ENCODE peak calls at places on chromosomes 13 and 19, in six cellular contexts. One of them, this sample, is unnamed.
A peak's percentile ranks its signal among the peaks of the same experiment; 100 is the strongest.

GRCh38 chr13:78129850-78130249 is 211.2 kb upstream of the EDNRB start:
- DNase-seq in neuronal stem cell: no peak
- DNase-seq in retinal pigment epithelial cell: no peak
- DNase-seq in amniotic stem cell: no peak
- DNase-seq in Peyer's patch: no peak
- DNase-seq in activated CD4-positive, CD25-positive, alpha-beta regulatory T cell treated with anti-CD3 and anti-CD28 coated beads, Interleukin-2, amount 50 U/mL, for 72 hours: no peak
- DNase-seq in this sample: no peak

GRCh38 chr13:29081036-29081435 is 260.9 kb downstream of the MTUS2 start:
- DNase-seq in neuronal stem cell: no peak
- DNase-seq in retinal pigment epithelial cell: no peak
- DNase-seq in amniotic stem cell: no peak
- DNase-seq in Peyer's patch: no peak
- DNase-seq in activated CD4-positive, CD25-positive, alpha-beta regulatory T cell treated with anti-CD3 and anti-CD28 coated beads, Interleukin-2, amount 50 U/mL, for 72 hours: no peak
- DNase-seq in this sample: peak; percentile 47

GRCh38 chr19:28393574-28394336 is 819.2 kb downstream of the UQCRFS1 start:
- DNase-seq in neuronal stem cell: no peak
- DNase-seq in retinal pigment epithelial cell: no peak
- DNase-seq in amniotic stem cell: no peak
- DNase-seq in Peyer's patch: no peak
- DNase-seq in activated CD4-positive, CD25-positive, alpha-beta regulatory T cell treated with anti-CD3 and anti-CD28 coated beads, Interleukin-2, amount 50 U/mL, for 72 hours: no peak
- DNase-seq in this sample: no peak

GRCh38 chr13:99766641-99767045 is 204.9 kb downstream of the ZIC5 start:
- DNase-seq in neuronal stem cell: no peak
- DNase-seq in retinal pigment epithelial cell: no peak
- DNase-seq in amniotic stem cell: no peak
- DNase-seq in Peyer's patch: no peak
- DNase-seq in activated CD4-positive, CD25-positive, alpha-beta regulatory T cell treated with anti-CD3 and anti-CD28 coated beads, Interleukin-2, amount 50 U/mL, for 72 hours: no peak
- DNase-seq in this sample: no peak

GRCh38 chr19:41442473-41443360 is at the start of gene ERICH4:
- DNase-seq in neuronal stem cell: no peak
- DNase-seq in retinal pigment epithelial cell: no peak
- DNase-seq in amniotic stem cell: no peak
- DNase-seq in Peyer's patch: peak; percentile 75
- DNase-seq in activated CD4-positive, CD25-positive, alpha-beta regulatory T cell treated with anti-CD3 and anti-CD28 coated beads, Interleukin-2, amount 50 U/mL, for 72 hours: no peak
- DNase-seq in this sample: no peak

GRCh38 chr19:4933528-4933927 is 24.2 kb downstream of the UHRF1 start:
- DNase-seq in neuronal stem cell: no peak
- DNase-seq in retinal pigment epithelial cell: no peak
- DNase-seq in amniotic stem cell: no peak
- DNase-seq in Peyer's patch: peak; percentile 69
- DNase-seq in activated CD4-positive, CD25-positive, alpha-beta regulatory T cell treated with anti-CD3 and anti-CD28 coated beads, Interleukin-2, amount 50 U/mL, for 72 hours: no peak
- DNase-seq in this sample: no peak

GRCh38 chr13:113209880-113210421 is 538 bp downstream of the CUL4A start:
- DNase-seq in neuronal stem cell: peak; percentile 47
- DNase-seq in retinal pigment epithelial cell: peak; percentile 46
- DNase-seq in amniotic stem cell: no peak
- DNase-seq in Peyer's patch: peak; percentile 87
- DNase-seq in activated CD4-positive, CD25-positive, alpha-beta regulatory T cell treated with anti-CD3 and anti-CD28 coated beads, Interleukin-2, amount 50 U/mL, for 72 hours: peak; percentile 71
- DNase-seq in this sample: peak; percentile 65

GRCh38 chr19:5625641-5626040 is 2.8 kb downstream of the SAFB start:
- DNase-seq in neuronal stem cell: no peak
- DNase-seq in retinal pigment epithelial cell: no peak
- DNase-seq in amniotic stem cell: no peak
- DNase-seq in Peyer's patch: peak; percentile 37
- DNase-seq in activated CD4-positive, CD25-positive, alpha-beta regulatory T cell treated with anti-CD3 and anti-CD28 coated beads, Interleukin-2, amount 50 U/mL, for 72 hours: no peak
- DNase-seq in this sample: no peak

GRCh38 chr13:41458187-41458938 is 1.0 kb downstream of the RGCC start:
- DNase-seq in neuronal stem cell: no peak
- DNase-seq in retinal pigment epithelial cell: no peak
- DNase-seq in amniotic stem cell: no peak
- DNase-seq in Peyer's patch: peak; percentile 64
- DNase-seq in activated CD4-positive, CD25-positive, alpha-beta regulatory T cell treated with anti-CD3 and anti-CD28 coated beads, Interleukin-2, amount 50 U/mL, for 72 hours: peak; percentile 61
- DNase-seq in this sample: no peak

GRCh38 chr19:1942934-1943555 is 2.1 kb downstream of the CSNK1G2 start:
- DNase-seq in neuronal stem cell: no peak
- DNase-seq in retinal pigment epithelial cell: no peak
- DNase-seq in amniotic stem cell: no peak
- DNase-seq in Peyer's patch: no peak
- DNase-seq in activated CD4-positive, CD25-positive, alpha-beta regulatory T cell treated with anti-CD3 and anti-CD28 coated beads, Interleukin-2, amount 50 U/mL, for 72 hours: no peak
- DNase-seq in this sample: no peak

GRCh38 chr19:47232422-47233211 is 1.6 kb upstream of the BBC3 start:
- DNase-seq in neuronal stem cell: no peak
- DNase-seq in retinal pigment epithelial cell: no peak
- DNase-seq in amniotic stem cell: peak; percentile 75
- DNase-seq in Peyer's patch: peak; percentile 63
- DNase-seq in activated CD4-positive, CD25-positive, alpha-beta regulatory T cell treated with anti-CD3 and anti-CD28 coated beads, Interleukin-2, amount 50 U/mL, for 72 hours: no peak
- DNase-seq in this sample: no peak

GRCh38 chr19:39765091-39766076 is 13.3 kb upstream of the LEUTX start:
- DNase-seq in neuronal stem cell: peak; percentile 48
- DNase-seq in retinal pigment epithelial cell: peak; percentile 3
- DNase-seq in amniotic stem cell: peak; percentile 20
- DNase-seq in Peyer's patch: peak; percentile 77
- DNase-seq in activated CD4-positive, CD25-positive, alpha-beta regulatory T cell treated with anti-CD3 and anti-CD28 coated beads, Interleukin-2, amount 50 U/mL, for 72 hours: peak; percentile 37
- DNase-seq in this sample: no peak

GRCh38 chr13:45518525-45519235 is 53.9 kb downstream of the COG3 start:
- DNase-seq in neuronal stem cell: no peak
- DNase-seq in retinal pigment epithelial cell: no peak
- DNase-seq in amniotic stem cell: peak; percentile 9
- DNase-seq in Peyer's patch: no peak
- DNase-seq in activated CD4-positive, CD25-positive, alpha-beta regulatory T cell treated with anti-CD3 and anti-CD28 coated beads, Interleukin-2, amount 50 U/mL, for 72 hours: no peak
- DNase-seq in this sample: no peak

GRCh38 chr19:49114630-49115363 is 627 bp downstream of the LIN7B start:
- DNase-seq in neuronal stem cell: peak; percentile 77
- DNase-seq in retinal pigment epithelial cell: no peak
- DNase-seq in amniotic stem cell: no peak
- DNase-seq in Peyer's patch: peak; percentile 81
- DNase-seq in activated CD4-positive, CD25-positive, alpha-beta regulatory T cell treated with anti-CD3 and anti-CD28 coated beads, Interleukin-2, amount 50 U/mL, for 72 hours: peak; percentile 49
- DNase-seq in this sample: no peak

GRCh38 chr13:23748591-23748990 is 140.6 kb downstream of the MIPEP start:
- DNase-seq in neuronal stem cell: no peak
- DNase-seq in retinal pigment epithelial cell: no peak
- DNase-seq in amniotic stem cell: no peak
- DNase-seq in Peyer's patch: no peak
- DNase-seq in activated CD4-positive, CD25-positive, alpha-beta regulatory T cell treated with anti-CD3 and anti-CD28 coated beads, Interleukin-2, amount 50 U/mL, for 72 hours: no peak
- DNase-seq in this sample: no peak

GRCh38 chr13:92513672-92514071 is 712.9 kb upstream of the GPC6 start:
- DNase-seq in neuronal stem cell: no peak
- DNase-seq in retinal pigment epithelial cell: no peak
- DNase-seq in amniotic stem cell: no peak
- DNase-seq in Peyer's patch: no peak
- DNase-seq in activated CD4-positive, CD25-positive, alpha-beta regulatory T cell treated with anti-CD3 and anti-CD28 coated beads, Interleukin-2, amount 50 U/mL, for 72 hours: no peak
- DNase-seq in this sample: no peak

GRCh38 chr13:32009362-32009761 is 22.2 kb upstream of the FRY start:
- DNase-seq in neuronal stem cell: no peak
- DNase-seq in retinal pigment epithelial cell: no peak
- DNase-seq in amniotic stem cell: no peak
- DNase-seq in Peyer's patch: no peak
- DNase-seq in activated CD4-positive, CD25-positive, alpha-beta regulatory T cell treated with anti-CD3 and anti-CD28 coated beads, Interleukin-2, amount 50 U/mL, for 72 hours: no peak
- DNase-seq in this sample: no peak

GRCh38 chr19:13082192-13083007 is 20.3 kb downstream of the LYL1 start:
- DNase-seq in neuronal stem cell: no peak
- DNase-seq in retinal pigment epithelial cell: no peak
- DNase-seq in amniotic stem cell: no peak
- DNase-seq in Peyer's patch: no peak
- DNase-seq in activated CD4-positive, CD25-positive, alpha-beta regulatory T cell treated with anti-CD3 and anti-CD28 coated beads, Interleukin-2, amount 50 U/mL, for 72 hours: no peak
- DNase-seq in this sample: no peak

GRCh38 chr19:28843771-28844492 is 369.0 kb downstream of the UQCRFS1 start:
- DNase-seq in neuronal stem cell: no peak
- DNase-seq in retinal pigment epithelial cell: no peak
- DNase-seq in amniotic stem cell: no peak
- DNase-seq in Peyer's patch: no peak
- DNase-seq in activated CD4-positive, CD25-positive, alpha-beta regulatory T cell treated with anti-CD3 and anti-CD28 coated beads, Interleukin-2, amount 50 U/mL, for 72 hours: no peak
- DNase-seq in this sample: no peak

GRCh38 chr19:53881482-53882390 is at the start of gene PRKCG:
- DNase-seq in neuronal stem cell: peak; percentile 78
- DNase-seq in retinal pigment epithelial cell: no peak
- DNase-seq in amniotic stem cell: no peak
- DNase-seq in Peyer's patch: peak; percentile 70
- DNase-seq in activated CD4-positive, CD25-positive, alpha-beta regulatory T cell treated with anti-CD3 and anti-CD28 coated beads, Interleukin-2, amount 50 U/mL, for 72 hours: peak; percentile 46
- DNase-seq in this sample: no peak

GRCh38 chr13:70117506-70117905 is 9.3 kb upstream of the KLHL1 start:
- DNase-seq in neuronal stem cell: no peak
- DNase-seq in retinal pigment epithelial cell: no peak
- DNase-seq in amniotic stem cell: no peak
- DNase-seq in Peyer's patch: no peak
- DNase-seq in activated CD4-positive, CD25-positive, alpha-beta regulatory T cell treated with anti-CD3 and anti-CD28 coated beads, Interleukin-2, amount 50 U/mL, for 72 hours: no peak
- DNase-seq in this sample: no peak

GRCh38 chr13:100269837-100270236 is 180.9 kb downstream of the PCCA start:
- DNase-seq in neuronal stem cell: no peak
- DNase-seq in retinal pigment epithelial cell: peak; percentile 69
- DNase-seq in amniotic stem cell: no peak
- DNase-seq in Peyer's patch: peak; percentile 51
- DNase-seq in activated CD4-positive, CD25-positive, alpha-beta regulatory T cell treated with anti-CD3 and anti-CD28 coated beads, Interleukin-2, amount 50 U/mL, for 72 hours: no peak
- DNase-seq in this sample: no peak

GRCh38 chr19:57068326-57068725 is 51.5 kb upstream of the USP29 start:
- DNase-seq in neuronal stem cell: no peak
- DNase-seq in retinal pigment epithelial cell: no peak
- DNase-seq in amniotic stem cell: no peak
- DNase-seq in Peyer's patch: no peak
- DNase-seq in activated CD4-positive, CD25-positive, alpha-beta regulatory T cell treated with anti-CD3 and anti-CD28 coated beads, Interleukin-2, amount 50 U/mL, for 72 hours: no peak
- DNase-seq in this sample: no peak

GRCh38 chr19:11747277-11747676 is 8.5 kb upstream of the ZNF823 start:
- DNase-seq in neuronal stem cell: no peak
- DNase-seq in retinal pigment epithelial cell: no peak
- DNase-seq in amniotic stem cell: no peak
- DNase-seq in Peyer's patch: no peak
- DNase-seq in activated CD4-positive, CD25-positive, alpha-beta regulatory T cell treated with anti-CD3 and anti-CD28 coated beads, Interleukin-2, amount 50 U/mL, for 72 hours: no peak
- DNase-seq in this sample: no peak

GRCh38 chr19:41531438-41532311 is 44.3 kb upstream of the CEACAM21 start:
- DNase-seq in neuronal stem cell: no peak
- DNase-seq in retinal pigment epithelial cell: no peak
- DNase-seq in amniotic stem cell: no peak
- DNase-seq in Peyer's patch: peak; percentile 91
- DNase-seq in activated CD4-positive, CD25-positive, alpha-beta regulatory T cell treated with anti-CD3 and anti-CD28 coated beads, Interleukin-2, amount 50 U/mL, for 72 hours: peak; percentile 76
- DNase-seq in this sample: peak; percentile 89

GRCh38 chr13:41496420-41497234 is 39.3 kb downstream of the RGCC start:
- DNase-seq in neuronal stem cell: no peak
- DNase-seq in retinal pigment epithelial cell: no peak
- DNase-seq in amniotic stem cell: peak; percentile 27
- DNase-seq in Peyer's patch: no peak
- DNase-seq in activated CD4-positive, CD25-positive, alpha-beta regulatory T cell treated with anti-CD3 and anti-CD28 coated beads, Interleukin-2, amount 50 U/mL, for 72 hours: no peak
- DNase-seq in this sample: no peak

GRCh38 chr13:109145631-109146030 is 516.2 kb downstream of the MYO16 start:
- DNase-seq in neuronal stem cell: peak; percentile 24
- DNase-seq in retinal pigment epithelial cell: peak; percentile 73
- DNase-seq in amniotic stem cell: peak; percentile 68
- DNase-seq in Peyer's patch: peak; percentile 66
- DNase-seq in activated CD4-positive, CD25-positive, alpha-beta regulatory T cell treated with anti-CD3 and anti-CD28 coated beads, Interleukin-2, amount 50 U/mL, for 72 hours: no peak
- DNase-seq in this sample: no peak

This sample was measured in stimulated activated naive B cell treated with anti-CD40 and anti-IgM and Interleukin-4, amounts not matched to agents 10 μg/mL and 1 μg/mL and 100 μg/mL, for 72 hours.